ENCODE peak calls at places on chromosomes 1 and 21, in six cellular contexts. Z, P, D, J, O and M are unnamed samples.

GRCh38 chr1:168876830-168877229 is 147.8 kb upstream of the DPT start:
- DNase-seq in J (no peak), P (no peak), D (no peak), Z (no peak), O (no peak), M (no peak)

GRCh38 chr1:26281971-26282693 is 2.2 kb downstream of the SH3BGRL3 start:
- DNase-seq in Z (no peak), D (no peak), P (no peak), O (no peak), J (no peak), M (peak)

GRCh38 chr1:20426923-20427322 is 59.1 kb downstream of the CAMK2N1 start:
- DNase-seq in P (no peak), Z (peak), D (no peak), O (peak), J (no peak), M (peak)

GRCh38 chr1:30383131-30383793 is 340.1 kb downstream of the MATN1 start:
- DNase-seq in Z (no peak), J (no peak), P (peak), O (no peak), D (no peak), M (no peak)

GRCh38 chr1:184162266-184162665 is 110.7 kb downstream of the TSEN15 start:
- DNase-seq in D (no peak), P (no peak), Z (no peak), O (no peak), J (no peak), M (no peak)

GRCh38 chr1:84415386-84415785 is 17.1 kb downstream of the DNASE2B start:
- DNase-seq in D (no peak), P (no peak), O (peak), Z (no peak), J (no peak), M (peak)

GRCh38 chr1:7110306-7110705 is 325.1 kb downstream of the CAMTA1 start:
- DNase-seq in P (no peak), O (no peak), J (no peak), Z (no peak), D (no peak), M (no peak)

GRCh38 chr1:206098242-206098919 is 18.8 kb downstream of the AVPR1B start:
- DNase-seq in J (no peak), D (no peak), Z (no peak), P (no peak), O (no peak), M (no peak)

GRCh38 chr21:46059195-46059594 is 38.7 kb upstream of the COL6A2 start:
- DNase-seq in D (no peak), J (no peak), Z (no peak), O (no peak), P (peak), M (no peak)

GRCh38 chr1:52098139-52098871 is 42.2 kb downstream of the BTF3L4 start:
- DNase-seq in D (no peak), J (no peak), P (no peak), Z (no peak), O (no peak), M (no peak)

GRCh38 chr1:86388777-86389176 is 7.3 kb downstream of the ODF2L start:
- DNase-seq in P (no peak), D (no peak), Z (no peak), J (no peak), O (no peak), M (no peak)

GRCh38 chr1:58903450-58904298 is 119.8 kb upstream of the JUN start:
- DNase-seq in J (peak), Z (peak), O (peak), P (peak), D (peak), M (peak)

GRCh38 chr1:205199090-205199930 is 12.2 kb downstream of the DSTYK start:
- DNase-seq in J (no peak), P (no peak), Z (peak), O (peak), D (no peak), M (no peak)

GRCh38 chr1:31715097-31715872 is 11.5 kb upstream of the COL16A1 start:
- DNase-seq in O (peak), Z (peak), D (no peak), J (no peak), P (peak), M (peak)

GRCh38 chr1:182587087-182587486 is 2.0 kb downstream of the RNASEL start:
- DNase-seq in Z (no peak), P (no peak), O (no peak), J (no peak), D (no peak), M (no peak)

GRCh38 chr1:223248001-223248786 is 105.1 kb upstream of the TLR5 start:
- DNase-seq in J (no peak), Z (no peak), D (no peak), O (no peak), P (no peak), M (no peak)

GRCh38 chr1:71488555-71489252 is 407.9 kb upstream of the ZRANB2 start:
- DNase-seq in O (no peak), P (no peak), J (no peak), Z (no peak), D (no peak), M (no peak)

GRCh38 chr1:95013948-95014574 is 58.7 kb downstream of the ALG14 start:
- DNase-seq in P (no peak), Z (no peak), D (no peak), O (no peak), J (no peak), M (no peak)

GRCh38 chr1:77424236-77424635 is 142.4 kb downstream of the AK5 start:
- DNase-seq in D (no peak), Z (peak), O (peak), P (no peak), J (no peak), M (no peak)

GRCh38 chr1:59354754-59355337 is 58.0 kb downstream of the FGGY start:
- DNase-seq in O (no peak), Z (no peak), D (no peak), J (no peak), P (peak), M (no peak)

GRCh38 chr1:16170283-16170673 is 14.4 kb upstream of the EPHA2 start:
- DNase-seq in P (no peak), Z (no peak), D (no peak), O (no peak), J (no peak), M (no peak)

GRCh38 chr1:2801535-2802291 is at the start of gene TTC34:
- DNase-seq in O (no peak), P (peak), Z (no peak), D (peak), J (no peak), M (no peak)

GRCh38 chr1:153509729-153510354 is 25.9 kb downstream of the S100A6 start:
- DNase-seq in D (peak), P (no peak), O (peak), Z (no peak), J (peak), M (peak)

GRCh38 chr1:11725616-11726015 is 10.3 kb upstream of the AGTRAP start:
- DNase-seq in Z (no peak), O (no peak), P (no peak), D (no peak), J (no peak), M (no peak)

GRCh38 chr1:243628476-243628907 is 221.6 kb downstream of the AKT3 start:
- DNase-seq in D (no peak), P (no peak), J (no peak), Z (no peak), O (peak), M (no peak)

GRCh38 chr1:168926236-168926635 is 180.3 kb upstream of the ATP1B1 start:
- DNase-seq in D (no peak), P (no peak), Z (no peak), O (no peak), J (no peak), M (no peak)

GRCh38 chr1:155005076-155005971 is 2.7 kb downstream of the ZBTB7B start:
- DNase-seq in O (peak), P (no peak), J (no peak), Z (no peak), D (peak), M (no peak)

GRCh38 chr1:28073867-28074266 is 14.5 kb downstream of the EYA3 start:
- DNase-seq in O (no peak), Z (no peak), D (no peak), P (no peak), J (no peak), M (no peak)

GRCh38 chr1:36166938-36167910 is 11.3 kb downstream of the MAP7D1 start:
- DNase-seq in P (no peak), D (no peak), Z (no peak), J (no peak), O (peak), M (no peak)